ENCODE peak calls at places on chromosomes 3 and 15, in six cellular contexts. One of them, this sample, is unnamed.

GRCh38 chr3:122353215-122353614 is 28.2 kb downstream of the CSTA start:
- DNase-seq in SK-N-SH: peak; percentile 14
- DNase-seq in H7: no peak
- DNase-seq in NB4: no peak
- DNase-seq in adrenal gland: peak; percentile 71
- DNase-seq in AG04450: no peak
- DNase-seq in this sample: no peak

GRCh38 chr15:89462198-89462912 is 34.0 kb downstream of the RHCG start:
- DNase-seq in H7: no peak
- DNase-seq in adrenal gland: no peak
- DNase-seq in AG04450: no peak
- DNase-seq in NB4: peak; percentile 72
- DNase-seq in SK-N-SH: no peak
- DNase-seq in this sample: no peak

GRCh38 chr3:187551419-187551818 is 118.8 kb downstream of the SST start:
- DNase-seq in NB4: no peak
- DNase-seq in adrenal gland: no peak
- DNase-seq in SK-N-SH: no peak
- DNase-seq in H7: no peak
- DNase-seq in AG04450: no peak
- DNase-seq in this sample: no peak

GRCh38 chr3:69684309-69684981 is 54.8 kb upstream of the MITF start:
- DNase-seq in NB4: no peak
- DNase-seq in SK-N-SH: no peak
- DNase-seq in adrenal gland: no peak
- DNase-seq in AG04450: no peak
- DNase-seq in H7: no peak
- DNase-seq in this sample: no peak

GRCh38 chr3:197426161-197426566 is 127.8 kb upstream of the DLG1 start:
- DNase-seq in adrenal gland: no peak
- DNase-seq in H7: no peak
- DNase-seq in SK-N-SH: peak; percentile 53
- DNase-seq in NB4: no peak
- DNase-seq in AG04450: no peak
- DNase-seq in this sample: no peak

GRCh38 chr3:189188466-189188865 is 16.7 kb downstream of the TPRG1 start:
- DNase-seq in adrenal gland: no peak
- DNase-seq in AG04450: no peak
- DNase-seq in H7: no peak
- DNase-seq in NB4: no peak
- DNase-seq in SK-N-SH: no peak
- DNase-seq in this sample: no peak

GRCh38 chr3:159781867-159782266 is 206.8 kb upstream of the IL12A start:
- DNase-seq in NB4: no peak
- DNase-seq in H7: no peak
- DNase-seq in SK-N-SH: no peak
- DNase-seq in adrenal gland: no peak
- DNase-seq in AG04450: no peak
- DNase-seq in this sample: no peak

GRCh38 chr15:66068801-66069200 is 184.7 kb downstream of the MEGF11 start:
- DNase-seq in AG04450: no peak
- DNase-seq in SK-N-SH: no peak
- DNase-seq in NB4: no peak
- DNase-seq in H7: no peak
- DNase-seq in adrenal gland: no peak
- DNase-seq in this sample: no peak

GRCh38 chr3:5071061-5071460 is 51.0 kb upstream of the ARL8B start:
- DNase-seq in H7: no peak
- DNase-seq in SK-N-SH: no peak
- DNase-seq in adrenal gland: peak; percentile 23
- DNase-seq in NB4: peak; percentile 44
- DNase-seq in AG04450: no peak
- DNase-seq in this sample: no peak

GRCh38 chr15:98442379-98442833 is 205.9 kb upstream of the IGF1R start:
- DNase-seq in AG04450: peak; percentile 34
- DNase-seq in NB4: peak; percentile 91
- DNase-seq in H7: peak; percentile 85
- DNase-seq in SK-N-SH: peak; percentile 61
- DNase-seq in adrenal gland: peak; percentile 75
- DNase-seq in this sample: no peak

GRCh38 chr3:32557640-32558352 is 12.9 kb downstream of the DYNC1LI1 start:
- DNase-seq in adrenal gland: no peak
- DNase-seq in SK-N-SH: no peak
- DNase-seq in H7: no peak
- DNase-seq in NB4: peak; percentile 50
- DNase-seq in AG04450: no peak
- DNase-seq in this sample: no peak

GRCh38 chr3:177781686-177782161 is 584.4 kb upstream of the TBL1XR1 start:
- DNase-seq in H7: no peak
- DNase-seq in AG04450: peak; percentile 78
- DNase-seq in adrenal gland: peak; percentile 92
- DNase-seq in SK-N-SH: no peak
- DNase-seq in NB4: peak; percentile 60
- DNase-seq in this sample: no peak

GRCh38 chr3:48555231-48555948 is 1.2 kb downstream of the PFKFB4 start:
- DNase-seq in adrenal gland: no peak
- DNase-seq in H7: no peak
- DNase-seq in AG04450: no peak
- DNase-seq in NB4: no peak
- DNase-seq in SK-N-SH: no peak
- DNase-seq in this sample: no peak

GRCh38 chr15:88701561-88702095 is 62.8 kb downstream of the ISG20 start:
- DNase-seq in H7: peak; percentile 81
- DNase-seq in NB4: peak; percentile 40
- DNase-seq in SK-N-SH: no peak
- DNase-seq in AG04450: no peak
- DNase-seq in adrenal gland: no peak
- DNase-seq in this sample: no peak

GRCh38 chr15:100245855-100246254 is 95.9 kb downstream of the ADAMTS17 start:
- DNase-seq in SK-N-SH: no peak
- DNase-seq in H7: no peak
- DNase-seq in NB4: no peak
- DNase-seq in adrenal gland: no peak
- DNase-seq in AG04450: no peak
- DNase-seq in this sample: no peak

GRCh38 chr15:100242989-100243388 is 98.8 kb downstream of the ADAMTS17 start:
- DNase-seq in H7: no peak
- DNase-seq in AG04450: no peak
- DNase-seq in SK-N-SH: no peak
- DNase-seq in NB4: no peak
- DNase-seq in adrenal gland: no peak
- DNase-seq in this sample: no peak

GRCh38 chr15:100244796-100245495 is 96.8 kb downstream of the ADAMTS17 start:
- DNase-seq in AG04450: no peak
- DNase-seq in adrenal gland: no peak
- DNase-seq in H7: no peak
- DNase-seq in SK-N-SH: no peak
- DNase-seq in NB4: no peak
- DNase-seq in this sample: no peak

GRCh38 chr15:100245496-100245838 is 96.3 kb downstream of the ADAMTS17 start:
- DNase-seq in adrenal gland: no peak
- DNase-seq in NB4: peak; percentile 23
- DNase-seq in AG04450: no peak
- DNase-seq in H7: no peak
- DNase-seq in SK-N-SH: no peak
- DNase-seq in this sample: no peak

DNA sequence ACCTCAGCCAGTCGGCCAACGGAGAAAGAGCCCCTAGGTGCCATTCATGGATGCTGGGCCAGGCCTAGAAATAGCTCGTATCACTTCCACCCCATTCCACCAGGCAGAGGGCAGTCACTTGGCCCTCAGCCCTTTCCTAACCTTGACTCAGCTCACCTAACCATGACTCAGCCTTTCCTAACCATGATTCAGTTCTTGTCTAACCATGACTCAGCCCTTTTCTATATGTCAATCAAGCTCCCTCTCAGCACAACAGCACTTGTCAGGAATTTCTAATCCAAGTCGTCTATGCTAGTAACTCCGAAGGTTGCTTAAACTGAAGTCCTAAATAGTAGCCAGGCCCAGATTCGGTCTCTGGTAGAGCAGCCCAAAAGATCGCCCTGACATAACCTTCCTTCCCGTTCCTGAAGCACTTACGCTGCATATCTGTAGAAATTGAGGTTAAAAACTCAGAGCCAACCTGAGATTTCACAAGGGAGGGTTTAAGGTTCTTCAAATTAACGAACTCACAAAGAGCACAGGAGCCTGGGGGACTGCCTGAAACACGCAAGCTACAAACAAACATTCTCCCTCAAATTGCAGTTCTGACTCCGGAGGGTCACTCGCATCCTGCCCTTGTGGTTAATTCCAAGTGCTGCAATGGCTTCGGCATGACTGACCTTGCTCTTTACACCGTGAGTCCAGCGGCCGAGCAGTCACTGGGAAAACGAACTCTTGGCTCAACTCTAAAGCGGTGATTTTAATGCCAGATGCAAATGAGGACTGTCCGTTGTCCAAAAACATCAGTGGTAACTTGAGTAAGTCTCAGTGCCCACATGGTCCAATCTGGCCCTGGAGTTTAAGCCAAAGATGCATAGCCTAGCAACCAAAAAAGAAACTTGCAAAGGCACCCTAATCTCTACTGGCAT is 99.9 kb downstream of the ADAMTS17 start:
- DNase-seq in SK-N-SH: no peak
- DNase-seq in AG04450: no peak
- DNase-seq in H7: peak; percentile 58
- DNase-seq in NB4: peak; percentile 62
- DNase-seq in adrenal gland: peak; percentile 91
- DNase-seq in this sample: no peak
- H3K4me3 ChIP-seq in SK-N-SH: no peak overlapping the region
- H3K4me3 ChIP-seq in AG04450: no peak overlapping the region
- H3K4me3 ChIP-seq in H7: no peak overlapping the region
- H3K4me3 ChIP-seq in NB4: no peak overlapping the region
- H3K4me3 ChIP-seq in adrenal gland: peak overlapping the region; percentile 17
- H3K4me3 ChIP-seq in this sample: no peak overlapping the region

DNA sequence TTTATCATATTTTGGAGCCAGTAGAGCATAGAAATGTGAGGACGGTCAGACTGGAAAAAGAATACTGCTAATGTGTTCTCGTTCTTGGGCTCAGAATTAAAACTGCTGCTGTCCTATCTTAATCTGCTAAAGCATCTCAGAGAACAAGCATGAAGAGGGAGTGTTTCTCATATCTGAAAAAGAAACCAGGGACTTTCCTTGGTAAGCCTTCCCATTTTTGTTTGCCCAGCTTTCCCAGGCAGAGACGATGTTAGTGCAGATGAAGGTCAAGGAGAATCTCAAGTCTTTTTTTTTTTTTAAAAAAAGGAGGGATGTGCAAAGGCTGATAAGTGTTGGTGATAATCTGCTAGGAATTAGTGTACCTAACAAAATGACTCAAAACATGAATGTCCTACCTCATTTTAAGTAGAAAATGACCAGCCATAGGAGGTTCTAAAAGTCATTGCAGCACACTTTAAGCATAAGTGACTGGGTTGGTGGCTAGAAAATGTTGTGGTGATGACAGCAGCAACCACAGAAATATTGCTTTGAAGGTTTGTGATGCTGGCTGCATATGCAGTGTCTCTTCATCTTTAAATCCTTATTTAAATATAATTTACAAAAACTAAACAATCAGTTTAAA is 55.1 kb downstream of the CMSS1 start:
- DNase-seq in H7: no peak
- DNase-seq in NB4: peak; percentile 4
- DNase-seq in adrenal gland: no peak
- DNase-seq in AG04450: no peak
- DNase-seq in SK-N-SH: no peak
- DNase-seq in this sample: no peak
- H3K4me3 ChIP-seq in H7: no peak overlapping the region
- H3K4me3 ChIP-seq in NB4: no peak overlapping the region
- H3K4me3 ChIP-seq in adrenal gland: peak overlapping the region; percentile 66
- H3K4me3 ChIP-seq in AG04450: peak overlapping the region; percentile 89
- H3K4me3 ChIP-seq in SK-N-SH: peak overlapping the region; percentile 82
- H3K4me3 ChIP-seq in this sample: no peak overlapping the region

DNA sequence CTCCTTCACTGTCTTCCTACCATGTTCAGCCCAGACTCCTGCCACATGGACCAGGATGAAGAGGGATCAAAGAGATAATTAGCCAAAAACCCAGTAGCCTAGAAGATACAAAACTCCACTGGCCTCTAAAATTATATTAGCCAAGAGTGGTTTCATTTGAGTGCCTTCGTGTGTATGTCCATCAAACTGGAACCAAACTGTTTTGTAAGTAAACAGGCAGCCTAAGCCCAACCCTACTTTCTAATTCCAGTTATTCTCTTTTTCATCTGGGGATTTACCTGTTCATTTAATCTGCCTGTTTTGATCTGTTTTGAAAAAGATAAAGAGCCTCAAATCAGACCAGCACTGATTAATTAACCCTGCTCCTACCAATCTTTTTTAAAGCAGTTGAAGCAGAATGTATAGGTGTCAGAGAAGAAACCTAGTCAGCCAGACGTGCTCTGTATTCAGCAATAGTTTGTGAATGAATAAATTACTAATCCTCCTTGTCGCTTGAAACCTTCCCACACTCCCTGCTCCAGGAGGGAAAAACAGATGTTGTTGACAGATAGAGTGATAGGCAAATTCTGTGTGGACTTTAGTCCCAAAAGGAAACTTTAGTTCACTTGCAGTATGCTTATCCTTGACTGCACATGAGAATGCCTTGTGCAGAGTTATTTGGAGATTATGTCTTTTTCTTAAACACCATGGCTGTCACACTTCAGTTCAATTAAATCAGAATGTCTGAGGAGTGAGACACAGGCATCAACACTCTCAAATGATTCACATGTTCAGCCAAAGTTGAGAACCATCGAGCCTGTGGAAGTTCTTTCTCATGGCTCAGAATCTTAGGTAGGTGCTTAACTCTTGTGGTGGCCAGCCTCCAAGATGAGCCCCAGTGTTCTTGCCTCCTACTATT is 55.5 kb upstream of the ZBED2 start:
- DNase-seq in NB4: no peak
- DNase-seq in SK-N-SH: no peak
- DNase-seq in adrenal gland: no peak
- DNase-seq in AG04450: no peak
- DNase-seq in H7: no peak
- DNase-seq in this sample: no peak
- H3K4me3 ChIP-seq in NB4: no peak overlapping the region
- H3K4me3 ChIP-seq in SK-N-SH: no peak overlapping the region
- H3K4me3 ChIP-seq in adrenal gland: no peak overlapping the region
- H3K4me3 ChIP-seq in AG04450: no peak overlapping the region
- H3K4me3 ChIP-seq in H7: no peak overlapping the region
- H3K4me3 ChIP-seq in this sample: no peak overlapping the region

GRCh38 chr3:50245251-50245745 is 9.3 kb downstream of the GNAI2 start:
- DNase-seq in SK-N-SH: no peak
- DNase-seq in NB4: no peak
- DNase-seq in AG04450: no peak
- DNase-seq in adrenal gland: no peak
- DNase-seq in H7: peak; percentile 56
- DNase-seq in this sample: no peak

GRCh38 chr3:50249459-50249858 is 13.5 kb downstream of the GNAI2 start:
- DNase-seq in H7: no peak
- DNase-seq in SK-N-SH: no peak
- DNase-seq in NB4: no peak
- DNase-seq in AG04450: no peak
- DNase-seq in adrenal gland: no peak
- DNase-seq in this sample: no peak

GRCh38 chr3:50245831-50246516 is 10.0 kb downstream of the GNAI2 start:
- DNase-seq in NB4: peak; percentile 94
- DNase-seq in AG04450: no peak
- DNase-seq in adrenal gland: peak; percentile 95
- DNase-seq in H7: peak; percentile 96
- DNase-seq in SK-N-SH: peak; percentile 95
- DNase-seq in this sample: peak; percentile 87

GRCh38 chr3:50248387-50248786 is 12.4 kb downstream of the GNAI2 start:
- DNase-seq in SK-N-SH: no peak
- DNase-seq in AG04450: no peak
- DNase-seq in NB4: no peak
- DNase-seq in adrenal gland: peak; percentile 72
- DNase-seq in H7: no peak
- DNase-seq in this sample: no peak

GRCh38 chr3:50246517-50246954 is 10.5 kb downstream of the GNAI2 start:
- DNase-seq in adrenal gland: peak; percentile 77
- DNase-seq in NB4: peak; percentile 98
- DNase-seq in AG04450: no peak
- DNase-seq in H7: peak; percentile 72
- DNase-seq in SK-N-SH: peak; percentile 50
- DNase-seq in this sample: no peak
- H3K4me3 ChIP-seq in adrenal gland: peak overlapping the region; percentile 50
- H3K4me3 ChIP-seq in NB4: peak overlapping the region; percentile 39
- H3K4me3 ChIP-seq in AG04450: peak overlapping the region; percentile 17
- H3K4me3 ChIP-seq in H7: no peak overlapping the region
- H3K4me3 ChIP-seq in SK-N-SH: peak overlapping the region; percentile 46
- H3K4me3 ChIP-seq in this sample: no peak overlapping the region

This sample was measured in lung.